ENCODE peak calls at places on chromosomes 2 and 18, in four cellular contexts. M is H54, K is WERI-Rb-1, R is GM20000. T is an unnamed sample.

GRCh38 chr18:60873708-60874107 is 459.5 kb upstream of the CDH20 start:
- DNase-seq in M (no peak), K (no peak), R (no peak), T (no peak)

GRCh38 chr18:55544028-55544427 is 44.0 kb downstream of the TCF4 start:
- DNase-seq in M (no peak), K (no peak), R (no peak), T (no peak)

GRCh38 chr2:80151248-80151647 is 153.3 kb downstream of the LRRTM1 start:
- DNase-seq in M (no peak), K (no peak), R (no peak), T (no peak)

GRCh38 chr18:6111726-6112125 is 216.4 kb upstream of the TMEM200C start:
- DNase-seq in M (no peak), K (no peak), R (no peak), T (no peak)

GRCh38 chr18:63817441-63818051 is 42.3 kb downstream of the SERPINB7 start:
- DNase-seq in M (no peak), K (no peak), R (no peak), T (no peak)

GRCh38 chr2:9057939-9058761 is 54.7 kb upstream of the MBOAT2 start:
- DNase-seq in M (no peak), K (no peak), R (no peak), T (no peak)

GRCh38 chr2:216632952-216633615 is at the start of gene IGFBP2:
- DNase-seq in M (no peak), K (peak; percentile 71), R (peak; percentile 78), T (no peak)

GRCh38 chr2:219557791-219558785 is 13.3 kb downstream of the OBSL1 start:
- DNase-seq in M (no peak), K (no peak), R (no peak), T (no peak)

GRCh38 chr2:68251187-68251854 is 1.0 kb downstream of the PPP3R1 start:
- DNase-seq in M (peak; percentile 35), K (peak; percentile 82), R (peak; percentile 77), T (peak; percentile 90)

GRCh38 chr2:240398711-240399267 is 36.7 kb upstream of the GPC1 start:
- DNase-seq in M (no peak), K (peak; percentile 4), R (no peak), T (no peak)

GRCh38 chr18:55048892-55049291 is 89.6 kb upstream of the CCDC68 start:
- DNase-seq in M (no peak), K (no peak), R (no peak), T (no peak)

GRCh38 chr18:34718610-34719009 is 8.5 kb downstream of the DTNA start:
- DNase-seq in M (no peak), K (no peak), R (no peak), T (no peak)

GRCh38 chr2:30527411-30527810 is 80.4 kb downstream of the LCLAT1 start:
- DNase-seq in M (no peak), K (no peak), R (no peak), T (no peak)

GRCh38 chr2:210225461-210225798 is 183 bp upstream of the ACADL start:
- DNase-seq in M (no peak), K (no peak), R (no peak), T (no peak)

GRCh38 chr2:171952748-171953147 is 30.5 kb downstream of the HAT1 start:
- DNase-seq in M (no peak), K (no peak), R (no peak), T (no peak)

GRCh38 chr2:128260239-128261138 is 58.2 kb downstream of the HS6ST1 start:
- DNase-seq in M (peak; percentile 87), K (no peak), R (no peak), T (no peak)